ENCODE peak calls at places on chromosome 19, in four cellular contexts. One of them, this sample, is unnamed.

GRCh38 chr19:52936151-52936957 is 13.1 kb upstream of the ZNF888 start:
- DNase-seq in IMR-90: no peak
- DNase-seq in H9: no peak
- DNase-seq in mesendoderm: no peak
- DNase-seq in this sample: no peak

GRCh38 chr19:31347356-31347755 is 1.9 kb downstream of the TSHZ3 start:
- DNase-seq in IMR-90: peak
- DNase-seq in mesendoderm: no peak
- DNase-seq in H9: no peak
- DNase-seq in this sample: no peak

GRCh38 chr19:5321851-5322681 is 18.5 kb downstream of the PTPRS start:
- DNase-seq in IMR-90: no peak
- DNase-seq in mesendoderm: no peak
- DNase-seq in H9: no peak
- DNase-seq in this sample: no peak

GRCh38 chr19:17153996-17154395 is 61.2 kb upstream of the USE1 start:
- DNase-seq in mesendoderm: no peak
- DNase-seq in IMR-90: no peak
- DNase-seq in H9: no peak
- DNase-seq in this sample: no peak

GRCh38 chr19:35248310-35249145 is at the start of gene LSR:
- DNase-seq in H9: peak
- DNase-seq in IMR-90: no peak
- DNase-seq in mesendoderm: peak
- DNase-seq in this sample: peak

GRCh38 chr19:49469828-49470614 is 4.0 kb upstream of the FLT3LG start:
- DNase-seq in IMR-90: peak
- DNase-seq in H9: peak
- DNase-seq in mesendoderm: no peak
- DNase-seq in this sample: no peak

GRCh38 chr19:17081672-17082630 is 6.4 kb downstream of the MYO9B start:
- DNase-seq in IMR-90: no peak
- DNase-seq in H9: no peak
- DNase-seq in mesendoderm: peak
- DNase-seq in this sample: no peak

GRCh38 chr19:30393046-30393445 is 20.9 kb downstream of the ZNF536 start:
- DNase-seq in mesendoderm: no peak
- DNase-seq in H9: no peak
- DNase-seq in IMR-90: no peak
- DNase-seq in this sample: peak

GRCh38 chr19:29967623-29968022 is 25.6 kb downstream of the URI1 start:
- DNase-seq in mesendoderm: no peak
- DNase-seq in IMR-90: peak
- DNase-seq in H9: no peak
- DNase-seq in this sample: no peak

GRCh38 chr19:46288896-46289588 is 7.8 kb upstream of the HIF3A start:
- DNase-seq in mesendoderm: no peak
- DNase-seq in H9: no peak
- DNase-seq in IMR-90: peak
- DNase-seq in this sample: no peak

GRCh38 chr19:17830567-17831418 is 9.5 kb upstream of the INSL3 start:
- DNase-seq in IMR-90: peak
- DNase-seq in H9: peak
- DNase-seq in mesendoderm: peak
- DNase-seq in this sample: peak

GRCh38 chr19:28404462-28404861 is 808.5 kb downstream of the UQCRFS1 start:
- DNase-seq in H9: no peak
- DNase-seq in IMR-90: no peak
- DNase-seq in mesendoderm: no peak
- DNase-seq in this sample: no peak

GRCh38 chr19:10690351-10690781 is 10.9 kb upstream of the QTRT1 start:
- DNase-seq in H9: peak
- DNase-seq in IMR-90: peak
- DNase-seq in mesendoderm: peak
- DNase-seq in this sample: no peak

DNA sequence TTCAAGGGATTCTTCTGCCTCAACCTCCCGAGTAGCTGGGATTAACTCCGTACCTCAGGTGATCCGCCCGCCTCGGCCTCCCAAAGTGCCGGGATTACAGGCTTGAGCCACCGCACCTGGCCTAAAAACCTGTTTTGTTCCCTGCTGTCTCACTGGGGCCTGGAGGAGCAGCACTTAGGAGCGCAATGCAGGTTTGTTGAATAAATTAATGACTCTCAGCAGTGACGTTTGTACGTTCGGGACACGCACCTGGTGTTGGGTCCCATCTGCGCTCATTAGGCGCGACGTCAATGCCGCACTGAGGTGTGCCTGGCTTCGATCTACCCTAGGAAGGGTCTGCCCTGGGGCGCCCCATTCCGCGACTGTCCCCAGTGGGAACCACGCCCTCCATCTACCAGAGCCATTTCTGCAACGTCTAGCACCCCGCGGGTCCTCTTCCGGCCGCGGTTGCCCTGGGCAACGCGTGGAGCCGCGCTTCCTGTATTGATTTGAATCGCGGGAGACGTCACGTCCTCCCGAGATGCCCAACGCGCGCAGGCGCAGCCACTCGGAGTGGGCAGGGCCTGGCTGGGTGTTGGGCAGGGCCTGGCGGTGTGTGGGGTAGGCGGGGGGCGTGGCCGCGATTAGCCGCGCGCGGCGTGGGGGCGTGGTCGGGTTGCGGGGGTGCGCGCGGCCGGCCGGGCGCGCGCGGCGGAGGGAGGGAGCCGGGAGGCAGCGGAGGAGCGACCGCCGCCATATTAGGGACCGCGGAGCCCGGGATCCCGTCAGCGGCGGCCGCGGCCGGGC is at the start of gene FZR1:
- DNase-seq in IMR-90: peak
- DNase-seq in H9: peak
- DNase-seq in mesendoderm: peak
- DNase-seq in this sample: peak
- H3K23ac ChIP-seq in IMR-90: peak
- H3K23ac ChIP-seq in H9: no peak
- H3K23ac ChIP-seq in mesendoderm: peak
- H3K23ac ChIP-seq in this sample: peak

DNA sequence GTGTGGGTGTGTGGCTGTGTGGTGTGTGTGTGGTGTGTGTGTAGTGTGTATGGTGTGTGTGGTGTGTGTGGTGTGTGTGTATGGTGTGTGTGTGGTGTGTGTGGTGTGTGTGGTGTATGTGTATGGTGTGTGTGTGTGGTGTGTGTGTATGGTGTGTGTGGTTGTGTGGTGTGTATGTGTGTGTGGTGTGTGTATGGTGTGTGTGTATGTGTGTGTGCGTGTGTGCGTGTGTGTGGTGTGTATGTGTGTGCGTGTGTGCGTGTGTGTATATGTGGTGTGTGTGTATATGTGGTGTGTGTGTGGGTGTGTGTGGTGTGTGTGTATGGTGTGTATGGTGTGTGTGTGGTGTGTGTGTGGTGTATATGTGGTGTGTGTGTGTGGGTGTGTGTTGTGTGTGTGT is 8.1 kb downstream of the SHISA7 start:
- DNase-seq in mesendoderm: no peak
- DNase-seq in IMR-90: no peak
- DNase-seq in H9: no peak
- DNase-seq in this sample: no peak
- H3K23ac ChIP-seq in mesendoderm: no peak
- H3K23ac ChIP-seq in IMR-90: no peak
- H3K23ac ChIP-seq in H9: no peak
- H3K23ac ChIP-seq in this sample: no peak

DNA sequence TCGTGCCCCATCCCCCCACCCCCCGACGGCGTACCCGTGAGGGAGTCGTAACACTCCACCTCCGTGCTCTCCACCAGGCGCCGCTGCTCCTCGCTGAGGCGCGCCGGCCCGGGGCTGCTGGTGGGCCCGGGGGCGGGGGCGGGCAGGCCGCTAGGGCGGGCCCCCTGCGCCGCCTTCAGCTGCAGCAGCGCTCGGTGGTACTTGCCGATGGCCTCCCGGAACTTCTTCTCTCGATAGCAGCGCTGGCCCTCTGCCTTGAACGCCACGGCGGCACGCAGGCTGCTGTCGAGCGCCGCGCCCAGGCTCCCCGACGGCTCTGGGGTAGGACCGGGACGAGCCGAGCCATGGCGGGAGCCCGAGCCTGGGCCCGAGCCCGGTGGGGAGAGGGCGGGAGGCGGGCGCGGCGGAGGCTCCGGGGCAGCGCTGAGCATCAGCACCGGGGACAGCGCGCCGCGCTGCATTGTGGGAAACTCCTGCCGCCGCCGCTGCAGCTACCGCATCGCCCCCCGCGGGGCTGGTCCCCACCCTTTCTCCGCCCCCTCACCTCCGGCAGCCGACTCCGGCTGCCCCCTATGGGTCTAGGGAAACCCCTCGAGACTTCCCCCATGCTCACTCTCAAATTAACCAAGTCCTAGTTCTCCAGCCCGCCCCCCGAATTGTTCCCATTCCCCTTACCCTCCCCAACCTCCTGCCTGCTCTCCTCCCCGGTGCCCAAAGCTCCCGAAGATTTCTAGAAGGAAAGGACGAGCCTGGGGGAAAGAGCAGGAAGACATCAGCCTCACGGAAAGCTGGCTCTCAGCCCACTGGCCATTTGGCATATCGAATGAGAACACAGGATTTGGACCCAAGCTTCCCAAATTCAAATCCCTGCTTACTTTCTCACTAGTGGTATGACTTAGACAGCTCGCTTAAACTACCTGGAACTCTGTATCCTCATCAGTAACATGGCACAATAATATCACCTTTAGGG is at the start of gene TTC9B:
- DNase-seq in H9: peak
- DNase-seq in IMR-90: no peak
- DNase-seq in mesendoderm: peak
- DNase-seq in this sample: peak
- H3K23ac ChIP-seq in H9: no peak
- H3K23ac ChIP-seq in IMR-90: no peak
- H3K23ac ChIP-seq in mesendoderm: no peak
- H3K23ac ChIP-seq in this sample: no peak

DNA sequence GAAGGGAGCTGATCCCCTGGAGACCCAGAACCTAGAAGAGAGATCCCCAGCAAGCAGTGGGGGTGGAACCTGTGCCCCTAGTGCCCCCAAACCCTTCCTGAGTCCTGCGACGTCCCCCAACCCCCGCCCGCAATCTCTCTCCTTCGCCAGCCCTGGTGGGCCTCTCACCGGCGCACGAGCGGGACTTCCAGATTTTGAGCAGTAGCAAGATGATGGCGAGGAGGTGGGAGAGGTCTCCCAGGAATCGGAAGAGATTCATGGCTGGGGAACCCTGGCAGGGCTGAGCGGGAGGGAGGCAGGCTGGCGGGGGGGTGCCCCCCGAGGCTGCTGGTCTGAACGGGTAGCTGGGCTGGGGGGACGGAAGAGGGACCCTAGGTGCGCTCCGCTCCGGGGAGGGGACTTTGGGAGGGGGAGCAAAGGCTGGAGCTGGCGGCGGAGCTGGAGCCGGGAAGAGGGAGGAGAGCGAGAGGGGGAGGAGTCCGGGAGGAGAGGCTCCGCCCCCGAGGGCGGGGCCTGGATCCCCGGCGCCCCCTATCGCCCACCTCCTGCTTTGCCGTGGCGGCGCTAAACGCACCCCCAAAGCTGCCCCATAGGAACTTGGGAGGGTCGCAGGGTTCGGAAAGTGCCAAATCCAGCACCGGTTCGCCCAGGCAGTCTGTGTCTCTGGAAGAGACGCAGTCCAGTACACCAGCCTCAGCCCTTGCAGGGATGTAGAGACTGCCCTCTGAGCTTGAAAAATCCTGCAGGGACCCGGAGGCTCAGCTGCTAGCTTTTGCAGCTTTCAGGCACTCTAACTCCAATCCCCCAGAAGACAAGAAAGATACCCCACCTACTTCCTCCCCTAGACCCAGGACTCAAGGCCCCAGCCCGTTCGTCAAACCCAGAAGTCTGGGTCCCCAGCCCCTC is at the start of gene KDELR1:
- DNase-seq in mesendoderm: peak
- DNase-seq in IMR-90: peak
- DNase-seq in H9: peak
- DNase-seq in this sample: peak
- H3K23ac ChIP-seq in mesendoderm: peak
- H3K23ac ChIP-seq in IMR-90: peak
- H3K23ac ChIP-seq in H9: no peak
- H3K23ac ChIP-seq in this sample: no peak

GRCh38 chr19:1226227-1226518 is 11.6 kb downstream of the CBARP start:
- DNase-seq in H9: no peak
- DNase-seq in mesendoderm: no peak
- DNase-seq in IMR-90: no peak
- DNase-seq in this sample: no peak

GRCh38 chr19:1225451-1226226 is 12.2 kb downstream of the CBARP start:
- DNase-seq in IMR-90: no peak
- DNase-seq in mesendoderm: no peak
- DNase-seq in H9: no peak
- DNase-seq in this sample: peak

GRCh38 chr19:1223018-1223855 is 14.6 kb downstream of the CBARP start:
- DNase-seq in mesendoderm: peak
- DNase-seq in IMR-90: peak
- DNase-seq in H9: peak
- DNase-seq in this sample: peak

GRCh38 chr19:1224047-1224825 is 13.6 kb downstream of the CBARP start:
- DNase-seq in H9: no peak
- DNase-seq in mesendoderm: no peak
- DNase-seq in IMR-90: no peak
- DNase-seq in this sample: no peak

GRCh38 chr19:1224847-1225246 is 13.0 kb downstream of the CBARP start:
- DNase-seq in H9: no peak
- DNase-seq in mesendoderm: no peak
- DNase-seq in IMR-90: no peak
- DNase-seq in this sample: no peak
- H3K23ac ChIP-seq in H9: no peak
- H3K23ac ChIP-seq in mesendoderm: no peak
- H3K23ac ChIP-seq in IMR-90: no peak
- H3K23ac ChIP-seq in this sample: no peak

DNA sequence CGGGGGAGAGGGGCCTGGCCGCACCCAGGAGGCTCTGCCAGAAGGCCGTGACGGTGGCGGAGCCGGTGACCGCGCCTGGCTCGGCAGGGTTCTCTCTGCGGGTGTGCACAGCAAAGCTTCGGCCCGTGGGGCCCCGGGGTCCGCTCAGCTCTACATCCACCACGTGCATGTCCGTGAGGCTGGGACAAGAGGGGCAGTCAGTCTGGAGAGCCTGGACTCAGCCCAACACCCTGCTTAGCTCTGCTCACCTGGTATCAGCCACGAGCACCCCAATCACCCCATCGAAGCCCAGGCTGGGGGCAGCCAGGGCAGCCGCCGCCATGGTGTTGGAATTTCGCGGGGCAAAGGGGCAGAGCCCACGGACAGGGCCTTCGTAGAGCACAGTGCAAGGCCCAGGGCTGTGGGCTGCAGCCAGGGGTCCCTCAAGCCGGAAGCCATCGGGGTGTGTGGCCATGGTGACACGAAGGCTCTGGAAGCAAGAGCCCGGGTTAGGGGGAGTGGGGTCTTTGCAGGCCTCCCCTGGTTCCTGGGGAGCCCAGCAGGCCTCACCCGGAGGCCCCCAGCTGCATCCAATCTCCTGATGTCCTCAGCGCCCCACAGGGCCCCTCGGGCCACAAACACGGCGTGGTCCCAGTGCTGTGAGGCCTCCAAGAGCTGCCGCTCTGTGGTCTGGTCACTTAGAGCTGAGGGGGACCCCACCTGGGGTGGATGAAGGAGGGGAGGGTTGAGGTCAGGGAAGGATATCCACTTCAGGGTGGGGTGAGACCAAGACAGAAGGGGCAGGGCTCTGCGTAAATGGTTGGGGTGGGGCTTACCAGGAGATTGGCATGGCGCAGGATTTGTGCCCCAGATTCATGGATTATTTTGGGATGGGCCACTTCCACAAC is 1.4 kb downstream of the ASPDH start:
- DNase-seq in mesendoderm: no peak
- DNase-seq in H9: no peak
- DNase-seq in IMR-90: no peak
- DNase-seq in this sample: no peak
- H3K23ac ChIP-seq in mesendoderm: no peak
- H3K23ac ChIP-seq in H9: no peak
- H3K23ac ChIP-seq in IMR-90: no peak
- H3K23ac ChIP-seq in this sample: no peak